ENCODE peak calls at places on chromosomes 16 and 17, in eight cellular contexts. B, Y, P, W, C, I, G and Z are unnamed samples.

GRCh38 chr17:12438813-12439586 is 226.7 kb upstream of the MYOCD start:
- DNase-seq in I (no peak), Y (no peak), P (no peak), G (no peak), B (no peak), W (no peak), C (no peak), Z (no peak)

GRCh38 chr17:32525116-32525515 is 38.3 kb downstream of the CDK5R1 start:
- DNase-seq in B (peak), W (no peak), Y (peak), G (no peak), C (no peak), P (peak), I (no peak), Z (no peak)

GRCh38 chr16:49969356-49970030 is 55.5 kb upstream of the CNEP1R1 start:
- DNase-seq in Y (no peak), P (no peak), B (no peak), W (no peak), G (no peak), I (no peak), C (no peak), Z (no peak)

GRCh38 chr16:53156516-53156915 is 101.7 kb downstream of the CHD9 start:
- DNase-seq in I (no peak), W (no peak), Y (no peak), P (peak), G (no peak), C (no peak), B (no peak), Z (no peak)

GRCh38 chr16:54734156-54734555 is 196.5 kb upstream of the IRX5 start:
- DNase-seq in P (no peak), I (no peak), B (no peak), C (no peak), W (no peak), G (no peak), Y (no peak), Z (no peak)

GRCh38 chr17:48046296-48046695 is 1.9 kb upstream of the NFE2L1 start:
- DNase-seq in I (no peak), P (no peak), G (no peak), Y (no peak), C (no peak), W (no peak), B (no peak), Z (no peak)

GRCh38 chr16:25796239-25796638 is 104.5 kb downstream of the HS3ST4 start:
- DNase-seq in G (no peak), C (no peak), I (no peak), Y (no peak), P (no peak), W (no peak), B (no peak), Z (no peak)

GRCh38 chr17:42748906-42749798 is 4.3 kb upstream of the EZH1 start:
- DNase-seq in C (no peak), Y (no peak), W (no peak), G (no peak), B (no peak), P (no peak), I (no peak), Z (no peak)

GRCh38 chr16:65667013-65667578 is 545.2 kb upstream of the CDH11 start:
- DNase-seq in I (no peak), P (no peak), B (no peak), W (no peak), G (no peak), C (no peak), Y (peak), Z (no peak)

GRCh38 chr17:4230142-4230541 is 33.6 kb downstream of the ANKFY1 start:
- DNase-seq in C (no peak), I (no peak), P (peak), B (no peak), Y (peak), W (peak), G (peak), Z (no peak)